ENCODE peak calls at places on chromosomes 13 and 19, in six cellular contexts. J, U, N, A, Z and W are unnamed samples.

GRCh38 chr19:10299545-10300458 is 9.8 kb downstream of the ZGLP1 start:
- DNase-seq in Z (peak), J (no peak), A (no peak), U (no peak), N (no peak), W (no peak)

GRCh38 chr19:45115809-45116615 is 23.0 kb downstream of the PPP1R37 start:
- DNase-seq in J (no peak), U (no peak), A (no peak), Z (no peak), N (peak), W (no peak)

GRCh38 chr13:106500450-106500849 is 35.0 kb downstream of the EFNB2 start:
- DNase-seq in U (no peak), A (no peak), Z (no peak), J (no peak), N (no peak), W (no peak)

GRCh38 chr13:71454509-71454908 is 412.5 kb downstream of the DACH1 start:
- DNase-seq in U (no peak), J (no peak), N (no peak), A (no peak), Z (no peak), W (no peak)

GRCh38 chr13:95630593-95630992 is 13.9 kb downstream of the DZIP1 start:
- DNase-seq in J (no peak), A (no peak), N (no peak), Z (no peak), U (no peak), W (no peak)

GRCh38 chr19:3986260-3987041 is 1.2 kb upstream of the EEF2 start:
- DNase-seq in U (peak), J (no peak), A (peak), Z (peak), N (no peak), W (no peak)

GRCh38 chr13:65488606-65489005 is 1741.5 kb downstream of the PCDH9 start:
- DNase-seq in U (no peak), A (no peak), Z (no peak), J (no peak), N (no peak), W (no peak)

GRCh38 chr19:14442904-14443631 is 10.0 kb downstream of the PKN1 start:
- DNase-seq in J (no peak), U (no peak), A (no peak), Z (no peak), N (no peak), W (no peak)

GRCh38 chr19:3024870-3025515 is 4.1 kb downstream of the TLE2 start:
- DNase-seq in U (no peak), J (peak), N (no peak), A (no peak), Z (peak), W (no peak)

GRCh38 chr19:46659151-46660007 is 1.6 kb downstream of the DACT3 start:
- DNase-seq in J (peak), N (peak), U (no peak), A (peak), Z (peak), W (peak)

GRCh38 chr13:48562296-48563066 is 29.6 kb upstream of the RCBTB2 start:
- DNase-seq in Z (no peak), U (no peak), J (no peak), A (no peak), N (no peak), W (no peak)

GRCh38 chr19:13195678-13196077 is 45.5 kb downstream of the IER2 start:
- DNase-seq in A (no peak), N (no peak), J (peak), Z (peak), U (peak), W (no peak)

GRCh38 chr19:10228393-10228792 is 2.7 kb downstream of the S1PR2 start:
- DNase-seq in U (no peak), N (no peak), A (no peak), Z (no peak), J (no peak), W (no peak)

GRCh38 chr13:45501175-45501526 is 36.4 kb downstream of the COG3 start:
- DNase-seq in Z (no peak), U (no peak), A (no peak), N (no peak), J (no peak), W (no peak)

GRCh38 chr13:80340643-80341097 is 256 bp downstream of the SPRY2 start:
- DNase-seq in U (peak), A (no peak), N (no peak), J (no peak), Z (no peak), W (no peak)

GRCh38 chr13:29591310-29591709 is 4.2 kb downstream of the SLC7A1 start:
- DNase-seq in A (peak), Z (no peak), J (no peak), N (no peak), U (no peak), W (no peak)

GRCh38 chr19:51259348-51260245 is 8.7 kb downstream of the SIGLECL1 start:
- DNase-seq in N (no peak), A (peak), Z (peak), J (peak), U (peak), W (no peak)

GRCh38 chr13:40375522-40376171 is 290.8 kb downstream of the FOXO1 start:
- DNase-seq in J (no peak), A (peak), N (peak), U (no peak), Z (no peak), W (no peak)

GRCh38 chr19:7506385-7507328 is 9.2 kb upstream of the ZNF358 start:
- DNase-seq in Z (peak), N (peak), A (peak), U (peak), J (peak), W (no peak)

GRCh38 chr19:57004418-57004817 is 115.4 kb upstream of the USP29 start:
- DNase-seq in J (no peak), A (no peak), U (no peak), Z (no peak), N (no peak), W (no peak)

GRCh38 chr19:33482486-33482885 is 39.1 kb downstream of the PEPD start:
- DNase-seq in U (no peak), A (no peak), J (no peak), N (no peak), Z (no peak), W (no peak)

GRCh38 chr13:43448605-43449004 is 338.2 kb downstream of the ENOX1 start:
- DNase-seq in U (no peak), J (no peak), Z (no peak), N (no peak), A (no peak), W (no peak)

GRCh38 chr13:76762731-76763130 is 123.5 kb downstream of the KCTD12 start:
- DNase-seq in Z (no peak), A (no peak), U (no peak), N (no peak), J (no peak), W (no peak)

GRCh38 chr19:46351241-46352041 is 4.6 kb downstream of the PPP5C start:
- DNase-seq in J (no peak), Z (no peak), A (peak), N (peak), U (peak), W (no peak)

GRCh38 chr19:37977992-37978391 is 71.0 kb downstream of the SIPA1L3 start:
- DNase-seq in Z (no peak), J (peak), A (no peak), U (no peak), N (no peak), W (no peak)

GRCh38 chr19:862529-863304 is 3.3 kb downstream of the CFD start:
- DNase-seq in A (peak), N (peak), Z (peak), U (peak), J (peak), W (no peak)

GRCh38 chr19:2355168-2356035 is 4.7 kb upstream of the TMPRSS9 start:
- DNase-seq in N (peak), A (peak), J (no peak), U (no peak), Z (no peak), W (no peak)

GRCh38 chr13:20721454-20722357 is 18.2 kb downstream of the IL17D start:
- DNase-seq in Z (no peak), J (peak), U (peak), N (peak), A (peak), W (no peak)

GRCh38 chr13:43441916-43442315 is 344.9 kb downstream of the ENOX1 start:
- DNase-seq in J (no peak), U (no peak), A (no peak), N (no peak), Z (peak), W (no peak)

GRCh38 chr13:40101708-40102359 is 446.4 kb downstream of the COG6 start:
- DNase-seq in N (no peak), Z (no peak), J (no peak), U (peak), A (no peak), W (no peak)

GRCh38 chr13:34719060-34719875 is 222.8 kb upstream of the NBEA start:
- DNase-seq in N (no peak), A (no peak), Z (no peak), U (no peak), J (no peak), W (no peak)

GRCh38 chr19:12840091-12841079 is 2.1 kb downstream of the MAST1 start:
- DNase-seq in Z (peak), N (peak), A (peak), J (peak), U (peak), W (peak)

GRCh38 chr13:77434289-77434688 is 101.2 kb upstream of the SCEL start:
- DNase-seq in A (no peak), N (no peak), J (no peak), U (no peak), Z (no peak), W (no peak)

GRCh38 chr13:67769987-67770341 is 539.8 kb upstream of the PCDH9 start:
- DNase-seq in U (no peak), A (no peak), J (no peak), N (no peak), Z (no peak), W (no peak)

GRCh38 chr13:85312071-85312470 is 487.1 kb downstream of the SLITRK6 start:
- DNase-seq in J (no peak), N (no peak), A (no peak), Z (no peak), U (no peak), W (no peak)

GRCh38 chr19:518292-519231 is 11.3 kb downstream of the TPGS1 start:
- DNase-seq in U (no peak), A (peak), N (peak), Z (no peak), J (no peak), W (peak)

GRCh38 chr13:26246154-26246553 is 7.8 kb upstream of the CDK8 start:
- DNase-seq in Z (no peak), J (no peak), A (no peak), N (no peak), U (no peak), W (no peak)

GRCh38 chr19:47330466-47330869 is 1.5 kb upstream of the C5AR2 start:
- DNase-seq in U (no peak), A (peak), N (no peak), J (no peak), Z (no peak), W (no peak)

DNA sequence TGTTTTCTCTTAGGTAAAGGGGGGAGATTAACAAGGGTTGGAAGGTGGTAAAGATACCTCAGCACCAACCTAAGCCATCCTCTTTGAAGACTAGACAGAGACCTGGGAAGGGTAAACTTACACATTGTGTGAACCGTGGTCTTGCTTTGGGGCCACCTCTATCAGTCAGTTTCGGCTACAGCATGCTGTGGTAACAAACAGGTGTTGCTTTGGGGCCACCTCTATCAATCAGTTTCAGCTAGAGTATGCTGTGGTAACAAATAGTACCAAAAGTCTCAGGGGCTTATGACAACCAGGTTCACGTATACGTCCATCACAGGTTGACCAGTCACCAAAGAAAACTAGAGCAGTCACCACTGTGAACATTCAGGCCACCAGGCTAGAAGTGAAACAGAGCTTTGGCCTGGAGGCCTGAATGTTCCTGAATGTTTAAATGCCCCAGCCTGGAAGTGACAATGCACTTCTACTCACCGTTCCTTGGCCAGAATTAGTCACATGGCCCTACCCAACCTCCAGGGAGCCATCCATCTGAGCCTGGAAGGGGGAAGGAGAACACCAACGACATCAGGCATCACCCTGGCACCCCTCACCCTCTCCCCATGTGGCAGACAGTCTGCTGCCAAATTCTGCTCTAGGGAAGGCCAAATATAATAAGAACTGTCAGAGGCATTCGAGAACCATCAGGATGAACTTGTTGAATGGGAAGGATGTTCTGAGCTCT is 3.9 kb downstream of the FXYD7 start:
- DNase-seq in J (no peak), N (no peak), A (no peak), Z (no peak), U (no peak), W (no peak)
- TF ChIP-seq CTCF in J (no peak), N (no peak), A (no peak), Z (no peak), U (no peak), W (no peak)

GRCh38 chr19:5326986-5327623 is 13.5 kb downstream of the PTPRS start:
- DNase-seq in A (no peak), N (no peak), U (no peak), Z (no peak), J (peak), W (no peak)

GRCh38 chr19:5321851-5322681 is 18.5 kb downstream of the PTPRS start:
- DNase-seq in J (no peak), N (no peak), Z (no peak), A (peak), U (no peak), W (no peak)

GRCh38 chr19:5323475-5323811 is 17.2 kb downstream of the PTPRS start:
- DNase-seq in J (no peak), U (no peak), Z (no peak), A (no peak), N (no peak), W (no peak)

GRCh38 chr19:5326545-5326944 is 14.1 kb downstream of the PTPRS start:
- DNase-seq in N (no peak), A (no peak), Z (no peak), U (no peak), J (no peak), W (no peak)

DNA sequence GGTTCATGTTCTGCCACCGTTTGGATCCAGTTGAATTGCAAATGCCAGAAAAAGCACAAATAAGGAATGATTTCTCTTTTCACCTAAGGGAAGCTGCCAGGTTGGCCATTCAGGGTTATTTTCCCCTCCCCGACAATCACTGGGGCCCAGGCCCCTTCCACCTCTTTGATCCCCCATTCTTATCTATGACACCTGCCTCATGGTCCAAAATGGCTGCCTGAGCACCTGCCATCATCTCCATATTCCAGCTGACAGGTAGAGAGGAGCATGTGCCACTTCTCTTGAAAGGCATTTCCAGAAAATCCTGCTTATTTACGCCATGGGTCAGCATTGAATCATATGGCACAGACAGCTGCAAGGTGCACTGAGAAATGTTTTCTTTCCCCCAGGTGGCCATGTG is 15.7 kb downstream of the PTPRS start:
- DNase-seq in Z (no peak), N (no peak), A (no peak), U (no peak), J (no peak), W (no peak)
- TF ChIP-seq CTCF in Z (no peak), N (no peak), A (no peak), U (no peak), J (no peak), W (no peak)

DNA sequence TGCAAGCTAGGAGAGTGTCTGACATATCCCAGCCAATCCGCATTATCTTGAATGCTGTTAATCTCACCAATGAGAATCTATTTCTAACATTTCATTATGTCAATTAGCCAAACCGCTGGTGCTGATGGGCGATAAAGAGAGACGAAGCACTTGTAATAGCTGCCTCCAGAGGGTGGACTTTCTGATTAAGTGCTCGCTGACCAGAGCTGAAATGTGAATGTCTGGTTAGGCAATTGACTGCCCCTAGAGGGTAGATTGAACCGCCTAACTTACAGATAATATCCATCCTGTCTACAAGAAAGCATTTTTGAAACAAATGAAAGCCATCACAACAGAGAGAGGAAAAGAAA is 552 bp upstream of the GRWD1 start:
- DNase-seq in N (no peak), U (peak), J (peak), A (peak), Z (peak), W (no peak)
- TF ChIP-seq CTCF in N (peak), U (peak), J (no peak), A (peak), Z (peak), W (peak)

DNA sequence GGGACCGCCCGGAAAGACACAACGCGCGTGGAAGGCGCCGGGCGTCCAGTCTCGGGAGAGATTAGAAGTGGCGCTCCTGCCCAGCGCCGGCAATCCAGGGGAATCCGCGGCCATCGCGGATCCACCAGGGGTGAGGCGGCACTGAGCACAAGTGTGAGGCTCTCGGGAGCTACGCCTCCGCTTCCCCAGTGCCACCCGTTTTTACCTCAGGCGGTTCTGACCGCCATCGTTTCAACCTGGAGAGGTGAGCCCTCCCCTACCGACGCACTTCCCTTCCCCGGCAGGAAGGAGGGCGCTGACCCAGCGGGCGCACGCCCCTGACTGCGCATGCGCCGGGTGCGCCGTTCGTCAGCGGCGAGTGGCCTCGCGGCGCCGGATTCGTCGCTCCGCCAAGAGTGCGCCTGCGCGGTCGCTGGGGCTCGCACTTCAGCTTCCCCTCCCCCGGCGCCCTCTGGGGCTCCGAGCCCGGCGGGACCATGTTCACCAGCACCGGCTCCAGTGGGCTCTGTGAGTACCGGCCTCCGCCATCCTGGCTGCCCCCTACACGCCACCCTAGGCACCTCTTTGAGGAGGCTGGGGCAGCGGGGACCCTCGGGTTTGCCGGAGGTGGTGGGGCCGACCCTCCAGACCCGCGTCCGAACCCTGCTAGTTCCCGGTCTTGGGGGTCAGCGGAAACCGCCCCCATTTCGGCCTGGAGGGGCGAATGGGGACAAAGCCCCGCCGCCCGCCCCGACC is at the start of gene UBAC2:
- DNase-seq in A (peak), U (peak), N (peak), Z (peak), J (peak), W (peak)
- TF ChIP-seq CTCF in A (no peak), U (no peak), N (no peak), Z (no peak), J (no peak), W (peak)

DNA sequence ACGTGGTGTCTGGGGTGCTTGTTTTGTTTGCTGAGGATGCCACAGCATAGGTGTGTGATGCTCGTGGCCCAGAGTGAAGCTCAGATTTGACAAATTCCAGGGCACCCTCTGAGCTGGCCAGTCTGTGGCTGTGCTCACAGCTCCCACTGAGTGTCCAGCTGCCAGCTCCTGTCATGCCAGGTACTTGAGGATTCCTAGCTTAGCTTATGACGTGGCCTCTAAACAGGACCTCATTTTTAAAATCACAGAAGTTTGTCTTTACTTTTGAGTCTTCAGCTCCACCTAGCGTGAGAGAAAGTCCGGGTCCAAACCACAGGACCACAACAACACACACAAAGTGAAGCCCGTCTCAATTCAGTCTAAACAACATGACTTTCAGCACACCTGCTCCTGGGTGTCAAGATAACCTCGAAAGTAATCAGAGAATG is 117.3 kb downstream of the RAB20 start:
- DNase-seq in A (peak), Z (no peak), J (no peak), U (peak), N (no peak), W (no peak)
- TF ChIP-seq CTCF in A (peak), Z (no peak), J (no peak), U (peak), N (no peak), W (no peak)

GRCh38 chr19:49475995-49476880 is 2.2 kb downstream of the FLT3LG start:
- DNase-seq in U (no peak), A (peak), Z (peak), N (peak), J (peak), W (no peak)
- TF ChIP-seq CTCF in U (peak), A (peak), Z (peak), N (peak), J (peak), W (peak)

GRCh38 chr19:23437901-23438300 is 42.6 kb upstream of the ZNF91 start:
- DNase-seq in A (no peak), Z (peak), U (no peak), J (no peak), N (no peak), W (no peak)
- TF ChIP-seq CTCF in A (no peak), Z (peak), U (no peak), J (no peak), N (no peak), W (no peak)